ENCODE peak calls at places on chromosomes 1 and 21, in five cellular contexts. M, O, L, T and B are unnamed samples.

GRCh38 chr1:7948950-7949349 is 8.3 kb upstream of the TNFRSF9 start:
- DNase-seq in L (no peak), O (no peak), M (no peak), T (peak; percentile 31), B (no peak)

GRCh38 chr1:24133819-24134218 is 9.1 kb downstream of the IL22RA1 start:
- DNase-seq in O (no peak), M (no peak), T (no peak), L (no peak), B (no peak)

GRCh38 chr1:247336390-247336789 is 4.7 kb upstream of the ZNF496 start:
- DNase-seq in T (no peak), O (no peak), M (no peak), L (no peak), B (no peak)

GRCh38 chr1:159188375-159188788 is 16.3 kb upstream of the ACKR1 start:
- DNase-seq in L (peak; percentile 61), M (peak; percentile 44), T (peak; percentile 72), O (no peak), B (peak; percentile 67)

GRCh38 chr21:45012661-45013270 is 61.6 kb upstream of the ADARB1 start:
- DNase-seq in L (no peak), T (no peak), M (no peak), O (peak; percentile 36), B (no peak)

GRCh38 chr1:150320667-150320978 is 710 bp upstream of the PRPF3 start:
- DNase-seq in L (no peak), M (no peak), T (no peak), O (no peak), B (no peak)

GRCh38 chr1:150162862-150163706 is 13.4 kb downstream of the PLEKHO1 start:
- DNase-seq in M (peak; percentile 97), L (peak; percentile 83), T (peak; percentile 97), O (no peak), B (peak; percentile 85)

GRCh38 chr1:63691672-63692425 is 82.0 kb upstream of the ROR1 start:
- DNase-seq in M (peak; percentile 62), L (peak; percentile 64), O (peak; percentile 78), T (peak; percentile 86), B (peak; percentile 71)

GRCh38 chr1:201883786-201884185 is 4.9 kb upstream of the SHISA4 start:
- DNase-seq in O (peak; percentile 41), T (peak; percentile 75), M (peak; percentile 16), L (peak; percentile 82), B (peak; percentile 46)

GRCh38 chr21:40466893-40467483 is 380.0 kb downstream of the DSCAM start:
- DNase-seq in L (no peak), O (no peak), M (no peak), T (no peak), B (peak; percentile 43)

GRCh38 chr1:213277036-213277435 is 226.0 kb downstream of the RPS6KC1 start:
- DNase-seq in L (peak; percentile 16), M (no peak), T (no peak), O (no peak), B (no peak)

GRCh38 chr1:233015965-233016364 is 65.6 kb downstream of the NTPCR start:
- DNase-seq in O (no peak), L (no peak), T (no peak), M (no peak), B (peak; percentile 49)

GRCh38 chr1:156104861-156105546 is 9.5 kb upstream of the LMNA start:
- DNase-seq in O (no peak), L (no peak), M (no peak), T (peak; percentile 76), B (no peak)

GRCh38 chr1:21647431-21648373 is 21.5 kb downstream of the RAP1GAP start:
- DNase-seq in M (no peak), L (peak; percentile 86), T (no peak), O (peak; percentile 67), B (peak; percentile 60)

GRCh38 chr1:223443397-223443796 is 50.2 kb downstream of the CCDC185 start:
- DNase-seq in T (no peak), O (no peak), L (no peak), M (no peak), B (no peak)

GRCh38 chr1:40396420-40396819 is 22.9 kb downstream of the SMAP2 start:
- DNase-seq in M (no peak), T (no peak), L (no peak), O (no peak), B (no peak)

GRCh38 chr1:156412653-156413309 is 43.8 kb downstream of the RHBG start:
- DNase-seq in L (no peak), M (no peak), O (no peak), T (no peak), B (no peak)

GRCh38 chr21:45549670-45550463 is 7.6 kb upstream of the SLC19A1 start:
- DNase-seq in O (no peak), T (no peak), M (no peak), L (no peak), B (no peak)

GRCh38 chr21:33244082-33244780 is 14.5 kb downstream of the IFNAR2 start:
- DNase-seq in T (no peak), M (no peak), O (no peak), L (no peak), B (no peak)

GRCh38 chr1:93591291-93591832 is 90.3 kb downstream of the BCAR3 start:
- DNase-seq in O (no peak), T (no peak), M (no peak), L (no peak), B (peak; percentile 57)

GRCh38 chr1:230863449-230863848 is 4.9 kb downstream of the C1orf198 start:
- DNase-seq in L (no peak), O (no peak), M (no peak), T (no peak), B (peak; percentile 70)

GRCh38 chr1:230866171-230866811 is 2.0 kb downstream of the C1orf198 start:
- DNase-seq in L (no peak), M (no peak), T (no peak), O (no peak), B (peak; percentile 41)

GRCh38 chr1:230865062-230865817 is 3.1 kb downstream of the C1orf198 start:
- DNase-seq in L (no peak), O (no peak), M (no peak), T (no peak), B (no peak)

GRCh38 chr1:230861970-230862595 is 6.2 kb downstream of the C1orf198 start:
- DNase-seq in L (no peak), T (no peak), O (no peak), M (no peak), B (no peak)

DNA sequence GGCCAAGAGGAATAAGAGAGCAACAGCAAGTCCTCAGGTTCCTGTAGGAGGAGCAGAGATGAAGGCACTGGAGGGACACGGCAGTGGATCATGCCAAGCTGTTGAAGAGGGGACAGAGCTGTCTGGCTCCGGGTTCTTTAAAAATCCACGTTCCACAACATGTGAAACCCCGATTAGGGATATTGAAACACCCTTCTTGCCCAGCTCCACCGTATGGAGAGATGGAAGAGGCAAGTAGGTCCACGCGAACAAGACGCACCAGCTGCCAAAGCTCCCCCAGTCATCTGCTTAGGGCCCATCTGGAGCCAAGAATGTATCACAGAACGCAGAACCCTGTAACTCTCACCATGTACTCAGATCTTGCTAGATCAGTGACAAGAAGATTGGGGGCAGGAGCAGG is 3.9 kb downstream of the C1orf198 start:
- DNase-seq in M (no peak), L (no peak), O (no peak), T (no peak), B (no peak)
- H3K27ac ChIP-seq in M (peak overlapping the region; percentile 59), L (no peak overlapping the region), O (no peak overlapping the region), T (peak overlapping the region; percentile 96), B (peak overlapping the region; percentile 95)

GRCh38 chr1:113981962-113982931 is 3.0 kb downstream of the OLFML3 start:
- DNase-seq in T (peak; percentile 83), M (peak; percentile 85), L (no peak), O (no peak), B (peak; percentile 43)
- H3K4me1 ChIP-seq in T (peaks cover 26% of the 10 kb centered on the region), M (peaks cover 8% of the 10 kb centered on the region), L (no peaks in the 10 kb centered on the region), O (peaks cover 5% of the 10 kb centered on the region), B (peaks cover 18% of the 10 kb centered on the region)

GRCh38 chr1:215082532-215083407 is at the start of gene KCNK2:
- DNase-seq in O (no peak), M (no peak), T (no peak), L (peak; percentile 52), B (no peak)

GRCh38 chr1:215087603-215088002 is 5.1 kb downstream of the KCNK2 start:
- DNase-seq in L (no peak), M (no peak), O (no peak), T (no peak), B (no peak)

GRCh38 chr1:215081566-215082531 is 688 bp upstream of the KCNK2 start:
- DNase-seq in T (no peak), L (peak; percentile 22), M (no peak), O (no peak), B (no peak)

GRCh38 chr1:215079456-215079855 is 3.1 kb upstream of the KCNK2 start:
- DNase-seq in T (no peak), O (no peak), L (no peak), M (no peak), B (no peak)

DNA sequence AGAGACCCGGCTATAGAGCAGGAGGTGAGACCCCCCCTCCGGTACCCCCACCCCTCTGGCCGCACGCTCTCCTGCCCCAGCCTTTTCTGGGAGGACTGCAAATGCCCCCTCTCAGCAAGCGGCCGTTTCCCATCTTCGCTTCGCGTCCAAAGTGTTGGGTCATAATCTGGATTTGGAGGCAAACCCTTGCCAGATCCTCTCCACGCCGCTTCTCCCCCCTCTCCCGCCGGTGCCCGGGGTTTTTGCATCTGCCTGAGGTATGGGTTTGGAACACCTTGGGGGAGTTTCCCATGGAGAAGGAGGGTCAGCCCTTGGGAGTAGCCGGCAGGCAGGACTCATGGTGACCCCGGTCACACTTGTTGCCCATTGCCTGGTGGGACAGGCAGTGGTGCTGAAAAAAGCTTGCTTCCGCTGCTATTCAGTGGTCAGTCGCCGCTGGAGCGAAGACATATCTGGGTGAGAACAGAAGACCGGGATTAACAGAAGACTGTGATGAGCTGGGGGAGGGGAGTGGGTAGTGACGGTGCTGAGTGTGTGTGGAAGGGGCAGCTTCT is 948 bp downstream of the KCNK2 start:
- DNase-seq in L (peak; percentile 47), M (no peak), O (no peak), T (no peak), B (no peak)
- H3K4me3 ChIP-seq in L (peak overlapping the region; percentile 27), M (peak overlapping the region; percentile 6), O (no peak overlapping the region), T (peak overlapping the region; percentile 51), B (no peak overlapping the region)

GRCh38 chr1:27138368-27138767 is 16.6 kb downstream of the SLC9A1 start:
- DNase-seq in M (no peak), T (no peak), L (no peak), O (no peak), B (no peak)
- H3K27ac ChIP-seq in M (no peak overlapping the region), T (peak overlapping the region; percentile 58), L (no peak overlapping the region), O (no peak overlapping the region), B (no peak overlapping the region)

GRCh38 chr1:3074800-3075199 is 5.8 kb downstream of the PRDM16 start:
- DNase-seq in T (no peak), M (no peak), L (no peak), O (no peak), B (peak; percentile 34)
- H3K4me1 ChIP-seq in T (peaks cover 70% of the 10 kb centered on the region), M (no peaks in the 10 kb centered on the region), L (no peaks in the 10 kb centered on the region), O (no peaks in the 10 kb centered on the region), B (peaks cover 91% of the 10 kb centered on the region)

GRCh38 chr1:109163549-109163948 is 49.6 kb downstream of the ELAPOR1 start:
- DNase-seq in T (no peak), L (no peak), M (no peak), O (no peak), B (no peak)
- H3K4me3 ChIP-seq in T (no peak overlapping the region), L (no peak overlapping the region), M (no peak overlapping the region), O (no peak overlapping the region), B (no peak overlapping the region)

GRCh38 chr1:116557323-116557878 is 13.4 kb downstream of the CD58 start:
- DNase-seq in M (no peak), T (no peak), L (no peak), O (no peak), B (no peak)
- H3K27ac ChIP-seq in M (no peak overlapping the region), T (peak overlapping the region; percentile 35), L (no peak overlapping the region), O (peak overlapping the region; percentile 74), B (no peak overlapping the region)